ENCODE peak calls at places on chromosome 13, in six cellular contexts. U, M, G, W, Q and R are unnamed samples.

GRCh38 chr13:98026457-98026857 is 73.0 kb downstream of the IPO5 start:
- DNase-seq in W (no peak), M (peak), G (no peak), Q (no peak), U (peak), R (no peak)

GRCh38 chr13:44116562-44117315 is 237.0 kb downstream of the LACC1 start:
- DNase-seq in Q (no peak), U (peak), M (no peak), W (peak), G (no peak), R (no peak)

GRCh38 chr13:49044008-49044407 is 68.3 kb downstream of the FNDC3A start:
- DNase-seq in Q (no peak), W (no peak), G (no peak), M (no peak), U (no peak), R (no peak)

GRCh38 chr13:107807306-107808073 is 407.8 kb downstream of the LIG4 start:
- DNase-seq in G (no peak), Q (no peak), U (no peak), W (no peak), M (no peak), R (no peak)

GRCh38 chr13:53064721-53065120 is 36.1 kb downstream of the OLFM4 start:
- DNase-seq in U (peak), Q (no peak), W (no peak), G (no peak), M (peak), R (no peak)

GRCh38 chr13:93227906-93228801 is 1.5 kb downstream of the GPC6 start:
- DNase-seq in G (no peak), M (peak), U (peak), Q (peak), W (peak), R (peak)

GRCh38 chr13:107866007-107866665 is 349.2 kb downstream of the LIG4 start:
- DNase-seq in W (no peak), G (no peak), M (no peak), U (peak), Q (peak), R (peak)

GRCh38 chr13:105363747-105364177 is 1171.7 kb downstream of the EFNB2 start:
- DNase-seq in M (no peak), U (peak), Q (no peak), W (no peak), G (no peak), R (no peak)

GRCh38 chr13:99075268-99076191 is 97.7 kb upstream of the DOCK9 start:
- DNase-seq in W (no peak), G (no peak), M (no peak), Q (no peak), U (no peak), R (no peak)

GRCh38 chr13:98978280-98978679 is 416 bp upstream of the DOCK9 start:
- DNase-seq in W (no peak), G (no peak), Q (no peak), M (peak), U (no peak), R (no peak)

GRCh38 chr13:23500858-23501257 is 67.4 kb upstream of the SACS start:
- DNase-seq in M (peak), U (peak), Q (no peak), G (no peak), W (no peak), R (no peak)

GRCh38 chr13:77907653-77908341 is 10.8 kb downstream of the EDNRB start:
- DNase-seq in U (no peak), G (no peak), M (no peak), W (peak), Q (no peak), R (no peak)

GRCh38 chr13:22447132-22447886 is 733.5 kb upstream of the SGCG start:
- DNase-seq in G (no peak), W (no peak), U (no peak), M (no peak), Q (no peak), R (no peak)

GRCh38 chr13:102788683-102789082 is 10.1 kb downstream of the POGLUT2 start:
- DNase-seq in Q (no peak), G (no peak), U (no peak), M (no peak), W (no peak), R (no peak)

GRCh38 chr13:54449922-54450321 is 1421.3 kb downstream of the OLFM4 start:
- DNase-seq in U (peak), G (no peak), W (no peak), M (no peak), Q (no peak), R (no peak)

GRCh38 chr13:33145667-33146066 is 129.4 kb downstream of the KL start:
- DNase-seq in Q (no peak), M (no peak), W (no peak), U (no peak), G (no peak), R (no peak)

GRCh38 chr13:27622102-27622820 is 569 bp downstream of the POLR1D start:
- DNase-seq in G (no peak), W (no peak), U (peak), M (peak), Q (no peak), R (no peak)

GRCh38 chr13:106610511-106610910 is 42.6 kb upstream of the ARGLU1 start:
- DNase-seq in U (no peak), M (peak), G (no peak), Q (no peak), W (no peak), R (no peak)

GRCh38 chr13:79246575-79246949 is 159.5 kb downstream of the RBM26 start:
- DNase-seq in G (no peak), W (no peak), M (no peak), U (peak), Q (no peak), R (no peak)
- TF ChIP-seq CTCF in G (no peak), W (no peak), M (no peak), U (peak), Q (no peak), R (no peak)

DNA sequence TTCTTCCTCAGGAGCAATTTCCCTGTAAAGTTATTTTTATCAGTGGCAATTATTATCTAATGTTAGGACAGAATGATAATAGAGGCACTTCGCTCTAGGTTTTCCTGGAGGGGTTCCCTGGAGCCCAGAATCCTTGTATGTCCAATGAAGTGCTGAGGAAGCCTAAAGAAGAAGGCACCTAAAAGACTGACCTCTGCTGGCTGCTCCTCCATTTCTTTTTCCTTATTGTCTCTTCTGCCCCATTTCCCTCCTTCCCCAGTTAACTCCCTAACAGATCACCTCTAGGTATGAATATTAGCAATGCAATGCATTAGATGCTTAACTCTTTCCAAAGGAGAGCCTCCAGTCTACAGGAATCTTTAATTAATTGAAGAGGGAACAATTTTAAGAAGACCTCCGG is 985.4 kb downstream of the DIAPH3 start:
- DNase-seq in W (no peak), M (peak), Q (no peak), U (peak), G (no peak), R (no peak)
- TF ChIP-seq CTCF in W (peak), M (peak), Q (no peak), U (peak), G (no peak), R (no peak)

GRCh38 chr13:72952529-72953141 is 106.2 kb upstream of the KLF5 start:
- DNase-seq in W (no peak), U (peak), Q (no peak), G (no peak), M (no peak), R (no peak)
- TF ChIP-seq CTCF in W (no peak), U (peak), Q (no peak), G (no peak), M (no peak), R (no peak)

GRCh38 chr13:79341202-79341601 is 64.9 kb downstream of the RBM26 start:
- DNase-seq in G (no peak), M (no peak), U (no peak), W (no peak), Q (no peak), R (no peak)

GRCh38 chr13:79336971-79337370 is 69.1 kb downstream of the RBM26 start:
- DNase-seq in W (no peak), U (no peak), G (no peak), Q (peak), M (no peak), R (no peak)

GRCh38 chr13:79346300-79346914 is 59.6 kb downstream of the RBM26 start:
- DNase-seq in G (no peak), M (no peak), Q (no peak), W (no peak), U (no peak), R (no peak)

GRCh38 chr13:79338343-79338742 is 67.7 kb downstream of the RBM26 start:
- DNase-seq in Q (no peak), U (no peak), W (no peak), M (no peak), G (no peak), R (no peak)

DNA sequence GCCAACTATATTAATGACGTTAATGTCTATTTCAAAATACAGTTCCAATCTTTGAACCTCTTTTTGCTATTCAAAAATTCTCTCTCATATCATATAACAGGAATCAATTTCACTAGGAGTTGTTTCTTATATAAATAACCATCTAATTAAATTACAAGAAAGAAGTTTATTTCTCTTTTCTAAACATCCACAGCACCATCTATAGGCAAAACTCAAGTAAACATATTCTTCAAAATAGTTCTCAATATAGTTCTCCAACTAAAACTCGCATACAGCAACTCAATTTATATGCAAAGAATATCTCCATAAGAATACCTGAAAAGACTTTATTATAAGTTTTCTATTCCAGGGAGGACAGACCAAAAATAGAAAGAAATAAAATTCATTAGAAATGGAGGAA is 65.6 kb downstream of the RBM26 start:
- DNase-seq in W (no peak), U (no peak), M (no peak), Q (no peak), G (no peak), R (no peak)
- TF ChIP-seq CTCF in W (no peak), U (no peak), M (no peak), Q (no peak), G (no peak), R (no peak)

GRCh38 chr13:46731535-46731934 is 65.4 kb downstream of the ESD start:
- DNase-seq in U (no peak), M (no peak), W (no peak), Q (no peak), G (no peak), R (no peak)

GRCh38 chr13:46726347-46726746 is 70.6 kb downstream of the ESD start:
- DNase-seq in G (no peak), W (no peak), Q (no peak), M (no peak), U (no peak), R (no peak)

GRCh38 chr13:46728777-46729176 is 68.2 kb downstream of the ESD start:
- DNase-seq in W (no peak), Q (no peak), M (peak), G (no peak), U (peak), R (no peak)
- TF ChIP-seq CTCF in W (no peak), Q (no peak), M (peak), G (no peak), U (peak), R (no peak)

GRCh38 chr13:26589754-26590153 is 32.3 kb downstream of the WASF3 start:
- DNase-seq in Q (no peak), M (peak), U (no peak), W (no peak), G (no peak), R (no peak)

GRCh38 chr13:26587251-26587650 is 29.8 kb downstream of the WASF3 start:
- DNase-seq in M (no peak), G (no peak), U (no peak), Q (no peak), W (no peak), R (no peak)

GRCh38 chr13:26590379-26590778 is 32.9 kb downstream of the WASF3 start:
- DNase-seq in W (no peak), G (no peak), U (no peak), M (no peak), Q (no peak), R (no peak)

GRCh38 chr13:26590951-26591350 is 33.5 kb downstream of the WASF3 start:
- DNase-seq in Q (no peak), M (no peak), G (no peak), U (no peak), W (no peak), R (no peak)

GRCh38 chr13:26591672-26592071 is 34.2 kb downstream of the WASF3 start:
- DNase-seq in M (no peak), G (no peak), U (no peak), Q (no peak), W (no peak), R (no peak)
- TF ChIP-seq CTCF in M (no peak), G (no peak), U (no peak), Q (no peak), W (no peak), R (no peak)

DNA sequence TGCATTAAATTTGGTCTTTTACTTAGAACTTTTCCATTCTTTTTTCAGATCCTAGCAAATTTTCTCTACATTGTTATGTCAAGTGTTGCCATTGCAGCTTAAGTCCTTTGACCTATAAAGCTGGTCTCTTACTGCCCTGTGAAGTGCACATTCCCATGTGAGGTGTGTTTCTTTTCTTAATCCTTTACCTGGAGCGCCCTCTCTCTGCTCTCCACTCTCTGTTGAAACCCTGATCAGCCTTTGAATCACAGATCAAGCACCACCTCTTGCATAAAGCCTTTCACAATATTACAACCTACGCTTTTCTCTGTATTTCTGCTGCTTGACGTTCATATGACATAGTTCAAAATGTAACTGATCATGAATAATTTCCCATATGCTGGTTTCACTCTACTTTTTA is 84.8 kb downstream of the PCDH17 start:
- DNase-seq in W (no peak), U (no peak), G (no peak), Q (no peak), M (no peak), R (no peak)
- TF ChIP-seq CTCF in W (no peak), U (peak), G (no peak), Q (no peak), M (no peak), R (no peak)